ENCODE peak calls at places on chromosomes 13 and 19, in six cellular contexts. X, L, R, S, E and Y are unnamed samples.
A peak's percentile ranks its signal among the peaks of the same experiment; 100 is the strongest.

GRCh38 chr19:20359933-20360720 is 193.1 kb downstream of the ZNF486 start:
- DNase-seq in X (peak; percentile 47), L (no peak), R (no peak), S (no peak), E (no peak), Y (no peak)

GRCh38 chr13:104057851-104058250 is 991.6 kb upstream of the SLC10A2 start:
- DNase-seq in X (no peak), L (no peak), R (no peak), S (no peak), E (no peak), Y (no peak)

GRCh38 chr13:110166598-110166997 is 140.4 kb downstream of the COL4A1 start:
- DNase-seq in X (no peak), L (no peak), R (no peak), S (no peak), E (no peak), Y (no peak)

GRCh38 chr19:35596366-35596999 is 10.5 kb downstream of the PMIS2 start:
- DNase-seq in X (no peak), L (no peak), R (peak; percentile 16), S (no peak), E (no peak), Y (no peak)

GRCh38 chr13:27137759-27138158 is 33.9 kb downstream of the USP12 start:
- DNase-seq in X (no peak), L (no peak), R (no peak), S (no peak), E (no peak), Y (no peak)

GRCh38 chr19:30556230-30556711 is 184.1 kb downstream of the ZNF536 start:
- DNase-seq in X (no peak), L (no peak), R (no peak), S (no peak), E (no peak), Y (no peak)

GRCh38 chr19:11798391-11799296 is at the start of gene ZNF491:
- DNase-seq in X (peak; percentile 96), L (no peak), R (peak; percentile 73), S (peak; percentile 95), E (peak; percentile 94), Y (peak; percentile 26)

GRCh38 chr19:1131718-1132552 is 28.1 kb downstream of the GPX4 start:
- DNase-seq in X (peak; percentile 73), L (no peak), R (peak; percentile 86), S (peak; percentile 92), E (peak; percentile 92), Y (peak; percentile 76)

GRCh38 chr13:24187185-24187584 is 26.7 kb downstream of the SPATA13 start:
- DNase-seq in X (no peak), L (no peak), R (no peak), S (no peak), E (no peak), Y (no peak)

GRCh38 chr19:12721656-12722565 is 1.8 kb downstream of the TNPO2 start:
- DNase-seq in X (peak; percentile 94), L (no peak), R (peak; percentile 46), S (peak; percentile 56), E (peak; percentile 69), Y (no peak)

GRCh38 chr19:1409204-1410005 is 2.0 kb downstream of the DAZAP1 start:
- DNase-seq in X (no peak), L (no peak), R (no peak), S (no peak), E (no peak), Y (no peak)

GRCh38 chr13:25927966-25928365 is 123.8 kb downstream of the SHISA2 start:
- DNase-seq in X (no peak), L (no peak), R (no peak), S (no peak), E (no peak), Y (no peak)

GRCh38 chr19:44430956-44431355 is 17.3 kb downstream of the ZNF229 start:
- DNase-seq in X (no peak), L (no peak), R (no peak), S (no peak), E (no peak), Y (no peak)

GRCh38 chr13:53822136-53822535 is 793.5 kb downstream of the OLFM4 start:
- DNase-seq in X (no peak), L (no peak), R (no peak), S (no peak), E (no peak), Y (no peak)

GRCh38 chr13:49357694-49358093 is 86.2 kb downstream of the CAB39L start:
- DNase-seq in X (no peak), L (no peak), R (no peak), S (no peak), E (no peak), Y (no peak)

GRCh38 chr13:106493569-106493968 is 41.9 kb downstream of the EFNB2 start:
- DNase-seq in X (no peak), L (no peak), R (peak; percentile 4), S (peak; percentile 39), E (no peak), Y (no peak)

GRCh38 chr13:113724780-113725315 is 34.2 kb upstream of the TMEM255B start:
- DNase-seq in X (peak; percentile 88), L (no peak), R (peak; percentile 93), S (peak; percentile 81), E (peak; percentile 72), Y (peak; percentile 31)

GRCh38 chr19:409006-409514 is at the start of gene C2CD4C:
- DNase-seq in X (peak; percentile 59), L (no peak), R (peak; percentile 12), S (peak; percentile 26), E (no peak), Y (no peak)

GRCh38 chr19:46411088-46412033 is 2.0 kb downstream of the CCDC8 start:
- DNase-seq in X (no peak), L (no peak), R (no peak), S (no peak), E (no peak), Y (no peak)

GRCh38 chr19:7868671-7869452 is 5.3 kb downstream of the PRR36 start:
- DNase-seq in X (peak; percentile 92), L (no peak), R (peak; percentile 92), S (peak; percentile 67), E (peak; percentile 84), Y (no peak)

GRCh38 chr13:34469212-34469983 is 472.7 kb upstream of the NBEA start:
- DNase-seq in X (no peak), L (no peak), R (no peak), S (no peak), E (no peak), Y (no peak)

GRCh38 chr13:35830850-35831450 is 300.2 kb downstream of the DCLK1 start:
- DNase-seq in X (no peak), L (no peak), R (no peak), S (no peak), E (no peak), Y (no peak)

GRCh38 chr19:976476-976875 is 7.7 kb upstream of the WDR18 start:
- DNase-seq in X (no peak), L (no peak), R (no peak), S (no peak), E (no peak), Y (no peak)

GRCh38 chr13:106187501-106187900 is 348.0 kb downstream of the EFNB2 start:
- DNase-seq in X (no peak), L (no peak), R (no peak), S (no peak), E (no peak), Y (no peak)

GRCh38 chr19:7505682-7506384 is 10.1 kb upstream of the ZNF358 start:
- DNase-seq in X (peak; percentile 63), L (no peak), R (no peak), S (peak; percentile 65), E (no peak), Y (no peak)

GRCh38 chr13:44021422-44021821 is 141.7 kb downstream of the LACC1 start:
- DNase-seq in X (no peak), L (no peak), R (no peak), S (no peak), E (no peak), Y (no peak)
- H3K9me3 ChIP-seq in X (no peaks in the 10 kb centered on the region), L (no peaks in the 10 kb centered on the region), R (no peaks in the 10 kb centered on the region), S (no peaks in the 10 kb centered on the region), E (no peaks in the 10 kb centered on the region), Y (no peaks in the 10 kb centered on the region)

GRCh38 chr19:5563008-5563431 is 4.7 kb downstream of the TINCR start:
- DNase-seq in X (no peak), L (no peak), R (no peak), S (no peak), E (no peak), Y (no peak)

GRCh38 chr19:5564930-5565329 is 2.8 kb downstream of the TINCR start:
- DNase-seq in X (no peak), L (no peak), R (no peak), S (no peak), E (no peak), Y (no peak)

GRCh38 chr19:5561559-5561958 is 6.2 kb downstream of the TINCR start:
- DNase-seq in X (no peak), L (no peak), R (no peak), S (no peak), E (no peak), Y (no peak)

GRCh38 chr19:5562280-5562679 is 5.5 kb downstream of the TINCR start:
- DNase-seq in X (no peak), L (no peak), R (no peak), S (no peak), E (no peak), Y (no peak)

DNA sequence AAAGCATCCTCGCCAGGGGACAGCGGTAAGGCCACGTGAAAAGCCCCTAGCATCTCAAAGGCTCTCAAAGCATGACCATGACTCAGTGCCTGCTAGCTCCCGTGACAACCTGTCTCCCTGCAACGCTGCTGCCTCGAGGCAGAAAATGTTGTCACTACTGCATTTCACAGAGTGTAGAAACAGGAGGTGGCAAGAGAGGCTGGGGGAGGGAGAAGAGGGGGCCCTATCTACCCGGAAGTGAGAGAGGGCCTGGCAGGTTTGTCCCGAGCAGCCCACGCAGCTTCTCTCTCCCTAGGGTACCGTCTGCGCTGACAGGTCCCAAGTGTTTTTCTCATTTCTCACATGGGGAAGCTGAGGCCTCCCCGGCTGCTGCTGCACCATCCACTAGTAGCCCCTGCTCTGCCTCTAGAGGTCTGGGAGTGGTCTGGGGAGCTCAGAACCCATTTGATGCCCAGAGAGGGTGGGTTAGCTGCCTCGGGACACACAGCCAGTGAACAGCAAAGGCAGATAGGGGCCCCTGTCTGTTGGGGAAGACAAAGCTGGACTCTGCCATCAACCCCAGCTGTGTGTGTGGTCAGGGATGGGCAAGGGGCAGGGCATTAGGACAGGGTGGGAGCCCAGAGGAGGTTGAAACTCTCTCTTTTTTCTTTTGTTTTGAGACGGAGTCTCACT is 3.7 kb downstream of the TINCR start:
- DNase-seq in X (no peak), L (no peak), R (no peak), S (no peak), E (no peak), Y (no peak)
- H3K9me3 ChIP-seq in X (no peaks in the 10 kb centered on the region), L (peaks cover 3% of the 10 kb centered on the region), R (peaks cover 8% of the 10 kb centered on the region), S (peaks cover 11% of the 10 kb centered on the region), E (peaks cover 14% of the 10 kb centered on the region), Y (peaks cover 11% of the 10 kb centered on the region)

GRCh38 chr19:37243206-37243632 is 25.2 kb downstream of the ZNF383 start:
- DNase-seq in X (no peak), L (no peak), R (no peak), S (no peak), E (no peak), Y (no peak)
- H3K9me3 ChIP-seq in X (no peaks in the 10 kb centered on the region), L (peaks cover 36% of the 10 kb centered on the region), R (peaks cover 76% of the 10 kb centered on the region), S (peaks cover 99% of the 10 kb centered on the region), E (peaks cover 96% of the 10 kb centered on the region), Y (peaks cover 97% of the 10 kb centered on the region)

GRCh38 chr19:57788114-57788692 is 18.7 kb downstream of the ZNF586 start:
- DNase-seq in X (no peak), L (no peak), R (no peak), S (no peak), E (no peak), Y (no peak)

GRCh38 chr19:57786286-57786685 is 16.8 kb downstream of the ZNF586 start:
- DNase-seq in X (no peak), L (no peak), R (no peak), S (no peak), E (no peak), Y (no peak)

GRCh38 chr19:57789288-57789687 is 19.8 kb downstream of the ZNF586 start:
- DNase-seq in X (no peak), L (no peak), R (no peak), S (no peak), E (no peak), Y (no peak)

GRCh38 chr19:57786906-57787305 is 17.4 kb downstream of the ZNF586 start:
- DNase-seq in X (no peak), L (no peak), R (no peak), S (no peak), E (no peak), Y (no peak)
- H3K9me3 ChIP-seq in X (no peaks in the 10 kb centered on the region), L (no peaks in the 10 kb centered on the region), R (peaks cover 30% of the 10 kb centered on the region), S (peaks cover 79% of the 10 kb centered on the region), E (peaks cover 77% of the 10 kb centered on the region), Y (peaks cover 61% of the 10 kb centered on the region)